ENCODE peak calls at places on chromosomes 16 and 17, in four cellular contexts. X is stimulated activated CD8-positive, alpha-beta memory T cell treated with anti-CD3 and anti-CD28 coated beads, Interleukin-4, amount 100 ng/mL, for 1 hour; N is pancreas; F is uterus. D is an unnamed sample.

GRCh38 chr16:46848768-46849764 is 18.1 kb upstream of the C16orf87 start:
- DNase-seq in X (no peak), F (no peak), N (no peak), D (no peak)

GRCh38 chr17:1491406-1492248 is 859 bp downstream of the MYO1C start:
- DNase-seq in N (peak), F (peak), X (no peak), D (no peak)

GRCh38 chr17:77798481-77798880 is 160.0 kb upstream of the TNRC6C start:
- DNase-seq in X (no peak), N (no peak), F (no peak), D (no peak)

GRCh38 chr17:38511126-38512108 is 83.2 kb downstream of the ARHGAP23 start:
- DNase-seq in N (no peak), X (no peak), F (peak), D (no peak)

GRCh38 chr17:56806949-56807348 is 26.8 kb downstream of the C17orf67 start:
- DNase-seq in X (no peak), F (no peak), N (no peak), D (no peak)

GRCh38 chr17:31541559-31541958 is 150.1 kb downstream of the RAB11FIP4 start:
- DNase-seq in N (no peak), X (no peak), F (no peak), D (no peak)

GRCh38 chr16:85197611-85198566 is 85.6 kb upstream of the CIBAR2 start:
- DNase-seq in N (no peak), X (no peak), F (no peak), D (no peak)

GRCh38 chr17:29084476-29085148 is 41.7 kb downstream of the PIPOX start:
- DNase-seq in N (peak), X (no peak), F (no peak), D (no peak)

GRCh38 chr17:55635253-55635766 is 87.4 kb downstream of the TMEM100 start:
- DNase-seq in N (no peak), F (peak), X (no peak), D (no peak)

GRCh38 chr17:49703557-49704277 is 4.0 kb downstream of the SLC35B1 start:
- DNase-seq in X (no peak), N (no peak), F (no peak), D (no peak)

GRCh38 chr17:77617516-77617915 is 341.0 kb upstream of the TNRC6C start:
- DNase-seq in X (no peak), N (no peak), F (no peak), D (no peak)

GRCh38 chr16:47374629-47375028 is 86.2 kb downstream of the ITFG1 start:
- DNase-seq in X (no peak), F (no peak), N (no peak), D (no peak)

GRCh38 chr17:73643012-73643845 is 1.0 kb downstream of the SDK2 start:
- DNase-seq in N (no peak), X (no peak), F (no peak), D (no peak)

GRCh38 chr17:73521376-73521775 is 122.9 kb downstream of the SDK2 start:
- DNase-seq in X (no peak), F (no peak), N (no peak), D (no peak)

GRCh38 chr17:27376637-27377547 is 79.4 kb upstream of the KSR1 start:
- DNase-seq in N (no peak), X (no peak), F (no peak), D (no peak)